ENCODE peak calls at places on chromosomes 11 and 22, in seven cellular contexts. K, U, Z, B, L, D and X are unnamed samples.

GRCh38 chr11:116693206-116694016 is 79.4 kb downstream of the BUD13 start:
- DNase-seq in B (no peak), L (peak; percentile 87), D (no peak), Z (no peak), K (peak; percentile 85), U (no peak), X (no peak)

GRCh38 chr11:86523738-86524602 is 148.4 kb downstream of the ME3 start:
- DNase-seq in B (no peak), L (peak; percentile 78), Z (no peak), U (peak; percentile 84), K (peak; percentile 96), D (no peak), X (no peak)

GRCh38 chr11:128763224-128763623 is 69.4 kb downstream of the FLI1 start:
- DNase-seq in B (no peak), D (no peak), Z (no peak), U (no peak), K (no peak), L (no peak), X (no peak)

GRCh38 chr11:61567286-61568061 is 13.4 kb downstream of the SYT7 start:
- DNase-seq in L (no peak), Z (peak; percentile 27), D (no peak), U (peak; percentile 89), K (peak; percentile 29), B (peak; percentile 77), X (peak; percentile 80)

GRCh38 chr22:29028468-29028867 is 33.2 kb downstream of the C22orf31 start:
- DNase-seq in Z (no peak), L (no peak), D (no peak), U (no peak), B (no peak), K (no peak), X (no peak)

GRCh38 chr11:57515332-57516060 is at the start of gene SLC43A1:
- DNase-seq in Z (no peak), L (no peak), K (no peak), B (peak; percentile 36), U (peak; percentile 72), D (no peak), X (no peak)

GRCh38 chr11:31408205-31408604 is 38.5 kb downstream of the DNAJC24 start:
- DNase-seq in K (no peak), D (no peak), L (no peak), B (no peak), Z (no peak), U (no peak), X (no peak)

GRCh38 chr22:30424471-30425326 is 869 bp upstream of the MTFP1 start:
- DNase-seq in U (no peak), Z (no peak), K (no peak), L (no peak), D (no peak), B (peak; percentile 40), X (no peak)

GRCh38 chr11:69308936-69309799 is 15.2 kb downstream of the MYEOV start:
- DNase-seq in K (no peak), L (no peak), D (no peak), B (no peak), Z (no peak), U (no peak), X (no peak)